ENCODE peak calls at places on chromosomes 11 and 22, in six cellular contexts. P is sigmoid colon, I is HCT116, H is mucosa of descending colon, M is psoas muscle, Z is body of pancreas. U is an unnamed sample.

GRCh38 chr11:69005631-69006368 is 7.2 kb downstream of the MRGPRF start:
- DNase-seq in Z (no peak), H (peak; percentile 3), P (peak; percentile 69), M (no peak), I (no peak), U (no peak)

GRCh38 chr11:70695086-70695960 is 297.0 kb downstream of the CTTN start:
- DNase-seq in Z (no peak), M (no peak), I (no peak), P (no peak), H (no peak), U (no peak)

GRCh38 chr11:118924591-118925585 is 838 bp downstream of the BCL9L start:
- DNase-seq in I (no peak), M (peak; percentile 56), P (peak; percentile 86), Z (peak; percentile 65), H (peak; percentile 74), U (no peak)

GRCh38 chr11:72475359-72475758 is 41.0 kb upstream of the CLPB start:
- DNase-seq in H (no peak), P (no peak), M (no peak), Z (no peak), I (no peak), U (no peak)

GRCh38 chr22:19180234-19180633 is 1.7 kb upstream of the SLC25A1 start:
- DNase-seq in Z (no peak), I (no peak), M (peak; percentile 18), H (peak; percentile 39), P (no peak), U (no peak)

GRCh38 chr11:7892751-7893356 is 38.2 kb downstream of the OR10A6 start:
- DNase-seq in P (no peak), M (no peak), Z (no peak), H (no peak), I (peak; percentile 22), U (no peak)

GRCh38 chr11:78417175-78417887 is at the start of gene GAB2:
- DNase-seq in P (no peak), H (peak; percentile 77), M (no peak), I (no peak), Z (peak; percentile 44), U (no peak)

GRCh38 chr11:95121687-95122086 is 32.0 kb downstream of the ENDOD1 start:
- DNase-seq in Z (no peak), M (no peak), I (no peak), H (no peak), P (no peak), U (no peak)

GRCh38 chr22:42001706-42002105 is 3.1 kb downstream of the WBP2NL start:
- DNase-seq in I (no peak), Z (no peak), P (no peak), M (no peak), H (no peak), U (no peak)

GRCh38 chr11:126830216-126830615 is 170.4 kb downstream of the KIRREL3 start:
- DNase-seq in P (no peak), Z (no peak), M (no peak), I (no peak), H (no peak), U (no peak)

GRCh38 chr11:17683378-17684161 is 35.8 kb upstream of the MYOD1 start:
- DNase-seq in M (peak; percentile 71), Z (no peak), I (peak; percentile 57), P (no peak), H (no peak), U (no peak)

GRCh38 chr11:111540114-111540920 is at the start of gene LAYN:
- DNase-seq in M (peak; percentile 56), P (peak; percentile 85), Z (peak; percentile 39), H (peak; percentile 53), I (no peak), U (no peak)

GRCh38 chr11:45089251-45089650 is 57.2 kb upstream of the PRDM11 start:
- DNase-seq in Z (peak; percentile 85), M (peak; percentile 87), P (peak; percentile 94), H (peak; percentile 52), I (no peak), U (no peak)

GRCh38 chr22:36584666-36585065 is 55.7 kb upstream of the EIF3D start:
- DNase-seq in M (no peak), P (no peak), Z (no peak), I (no peak), H (no peak), U (no peak)

DNA sequence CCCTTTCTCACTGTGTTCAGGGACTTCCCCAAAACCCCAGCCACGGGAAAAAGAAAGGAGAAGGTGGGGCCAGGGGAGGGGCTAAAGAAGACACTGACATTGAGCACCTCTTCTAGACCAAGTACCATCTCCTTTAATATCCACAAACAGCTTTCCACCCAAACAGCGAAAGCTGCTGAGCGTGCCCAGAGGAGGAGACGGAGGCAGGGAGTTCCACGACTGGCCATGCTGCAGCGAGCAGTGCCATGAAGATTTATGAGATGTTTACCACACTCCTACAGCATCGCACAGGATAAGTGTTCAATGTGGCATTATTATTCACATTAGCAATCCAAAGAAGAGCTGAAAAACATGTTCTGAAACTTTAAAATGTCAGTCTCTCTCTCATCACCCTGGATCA is 127.4 kb downstream of the LARGE1 start:
- DNase-seq in Z (no peak), I (no peak), M (no peak), P (peak; percentile 71), H (no peak), U (no peak)
- H3K4me3 ChIP-seq in Z (no peak overlapping the region), I (no peak overlapping the region), M (no peak overlapping the region), P (no peak overlapping the region), H (no peak overlapping the region), U (no peak overlapping the region)

DNA sequence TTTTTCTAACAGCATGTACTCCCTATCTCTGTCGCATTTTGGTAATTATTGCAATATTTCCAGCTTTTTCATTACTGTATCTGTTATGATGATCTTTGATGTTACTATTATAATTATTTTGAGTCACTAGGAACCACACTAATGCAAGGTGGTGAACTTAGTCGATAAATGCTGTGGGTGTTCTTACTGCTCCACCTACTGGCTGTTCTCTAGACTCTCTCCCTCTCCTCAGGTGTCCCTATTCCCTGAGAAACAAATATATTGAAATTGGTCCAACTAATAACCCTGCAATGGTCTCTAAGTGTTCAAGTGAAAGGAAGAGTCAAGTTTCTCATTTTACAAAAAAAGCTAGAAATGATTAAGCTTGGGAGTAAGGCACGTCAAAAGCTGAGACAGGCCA is 10.5 kb downstream of the ARL14EP start:
- DNase-seq in H (no peak), P (no peak), Z (no peak), M (no peak), I (no peak), U (no peak)
- H3K36me3 ChIP-seq in H (no peaks in the 10 kb centered on the region), P (peaks cover 31% of the 10 kb centered on the region), Z (peaks cover 20% of the 10 kb centered on the region), M (peaks cover 76% of the 10 kb centered on the region), I (peaks cover 34% of the 10 kb centered on the region), U (peaks cover 2% of the 10 kb centered on the region)

GRCh38 chr22:35230417-35230816 is 26.9 kb upstream of the HMGXB4 start:
- DNase-seq in H (no peak), P (no peak), Z (no peak), I (no peak), M (no peak), U (no peak)
- H3K4me3 ChIP-seq in H (no peak overlapping the region), P (no peak overlapping the region), Z (no peak overlapping the region), I (peak overlapping the region; percentile 49), M (no peak overlapping the region), U (no peak overlapping the region)

DNA sequence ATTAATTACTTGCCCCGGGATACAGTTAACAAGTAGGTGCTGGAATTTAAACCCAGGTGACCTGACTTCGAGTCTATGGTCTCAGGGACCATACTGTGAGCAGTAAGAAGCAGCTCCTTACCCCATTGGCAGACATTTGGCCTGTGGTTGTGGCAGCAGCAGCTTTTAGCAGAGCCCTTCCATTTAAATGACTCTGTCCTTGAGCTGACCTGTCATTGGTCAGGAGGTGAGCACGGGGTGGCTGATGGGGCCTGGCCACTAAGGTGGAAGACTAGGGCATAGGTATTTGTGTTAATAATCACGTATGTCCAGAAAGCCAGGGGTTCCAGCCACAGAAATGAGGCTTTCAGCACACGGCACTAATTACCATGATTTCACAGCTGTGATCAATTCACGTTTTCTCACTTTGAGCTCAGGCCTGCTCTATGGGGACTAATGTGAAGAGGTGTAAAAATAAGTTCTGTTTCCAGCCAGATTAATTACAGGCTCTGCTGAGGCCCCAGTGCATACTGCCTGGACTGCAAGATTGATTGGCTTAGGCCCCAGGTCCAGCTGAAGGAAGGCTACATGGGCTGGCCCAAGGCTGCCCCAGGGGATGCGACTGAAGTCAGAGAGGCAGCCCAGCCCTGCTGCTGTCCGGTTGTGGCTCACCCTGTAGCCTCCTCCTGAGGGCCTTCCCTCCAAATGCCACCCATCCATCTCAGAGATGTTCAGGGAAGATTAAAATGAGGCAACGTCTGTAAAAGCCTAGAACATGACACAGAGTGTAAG is 76.0 kb downstream of the FDX1 start:
- DNase-seq in P (no peak), M (peak; percentile 28), H (no peak), I (no peak), Z (no peak), U (no peak)
- H3K36me3 ChIP-seq in P (no peaks in the 10 kb centered on the region), M (no peaks in the 10 kb centered on the region), H (no peaks in the 10 kb centered on the region), I (no peaks in the 10 kb centered on the region), Z (no peaks in the 10 kb centered on the region), U (no peaks in the 10 kb centered on the region)

U was measured in iPS DF 6.9.